ENCODE peak calls at places on chromosome 19, in nine cellular contexts. X is B cell, M is GM10248, E is epithelial cell of proximal tubule, U is omental fat pad, G is left lung, D is neural crest cell, W is Calu3, C is cardiac fibroblast. F is an unnamed sample.

GRCh38 chr19:1619094-1619439 is 13.8 kb upstream of the UQCR11 start:
- DNase-seq in X (no peak), M (no peak), E (no peak), U (no peak), G (no peak), D (no peak), W (no peak), C (no peak), F (no peak)

GRCh38 chr19:50882188-50882587 is 8.9 kb downstream of the KLK2 start:
- DNase-seq in X (no peak), M (no peak), E (no peak), U (no peak), G (no peak), D (no peak), W (no peak), C (no peak), F (no peak)

GRCh38 chr19:16888629-16889371 is at the start of gene F2RL3:
- DNase-seq in X (no peak), M (peak), E (no peak), U (no peak), G (no peak), D (no peak), W (no peak), C (peak), F (peak)

GRCh38 chr19:2089001-2089711 is 7.0 kb downstream of the MOB3A start:
- DNase-seq in X (peak), M (peak), E (no peak), U (no peak), G (no peak), D (no peak), W (no peak), C (peak), F (no peak)

GRCh38 chr19:6772028-6772865 is at the start of gene VAV1:
- DNase-seq in X (peak), M (peak), E (no peak), U (no peak), G (peak), D (no peak), W (no peak), C (no peak), F (no peak)

GRCh38 chr19:2850256-2850925 is 9.1 kb downstream of the ZNF555 start:
- DNase-seq in X (no peak), M (no peak), E (no peak), U (no peak), G (no peak), D (no peak), W (no peak), C (no peak), F (no peak)

GRCh38 chr19:1270854-1271527 is 1.9 kb downstream of the CIRBP start:
- DNase-seq in X (no peak), M (no peak), E (no peak), U (no peak), G (no peak), D (no peak), W (no peak), C (peak), F (no peak)

GRCh38 chr19:34998777-34999497 is 1.2 kb upstream of the GRAMD1A start:
- DNase-seq in X (no peak), M (no peak), E (no peak), U (no peak), G (no peak), D (no peak), W (no peak), C (no peak), F (no peak)

GRCh38 chr19:30557212-30557611 is 185.0 kb downstream of the ZNF536 start:
- DNase-seq in X (no peak), M (no peak), E (no peak), U (no peak), G (no peak), D (no peak), W (no peak), C (no peak), F (no peak)

GRCh38 chr19:13978306-13978705 is 26.0 kb downstream of the DCAF15 start:
- DNase-seq in X (no peak), M (no peak), E (no peak), U (peak), G (peak), D (peak), W (no peak), C (no peak), F (no peak)

GRCh38 chr19:29526730-29527499 is 1.1 kb downstream of the VSTM2B start:
- DNase-seq in X (no peak), M (no peak), E (no peak), U (no peak), G (no peak), D (no peak), W (no peak), C (no peak), F (peak)

GRCh38 chr19:32570081-32570785 is 10.8 kb upstream of the PDCD5 start:
- DNase-seq in X (peak), M (peak), E (no peak), U (no peak), G (no peak), D (peak), W (peak), C (peak), F (no peak)

GRCh38 chr19:50833117-50833801 is at the start of gene KLK15:
- DNase-seq in X (no peak), M (no peak), E (no peak), U (no peak), G (no peak), D (no peak), W (no peak), C (no peak), F (peak)

GRCh38 chr19:6800991-6801396 is 28.5 kb downstream of the VAV1 start:
- DNase-seq in X (no peak), M (no peak), E (peak), U (no peak), G (no peak), D (no peak), W (peak), C (peak), F (no peak)

GRCh38 chr19:40533508-40533907 is 43.2 kb upstream of the SHKBP1 start:
- DNase-seq in X (no peak), M (no peak), E (no peak), U (no peak), G (no peak), D (no peak), W (no peak), C (no peak), F (no peak)

GRCh38 chr19:15280915-15281683 is 48.9 kb upstream of the EPHX3 start:
- DNase-seq in X (no peak), M (no peak), E (peak), U (no peak), G (peak), D (no peak), W (peak), C (peak), F (no peak)

GRCh38 chr19:38263696-38264485 is 482 bp upstream of the SPINT2 start:
- DNase-seq in X (peak), M (peak), E (no peak), U (no peak), G (peak), D (no peak), W (peak), C (peak), F (no peak)

GRCh38 chr19:51330366-51330765 is 11.6 kb downstream of the VSIG10L start:
- DNase-seq in X (no peak), M (no peak), E (no peak), U (no peak), G (no peak), D (no peak), W (no peak), C (no peak), F (peak)

GRCh38 chr19:1240925-1241324 is 626 bp upstream of the ATP5F1D start:
- DNase-seq in X (no peak), M (no peak), E (no peak), U (no peak), G (no peak), D (no peak), W (no peak), C (no peak), F (no peak)

GRCh38 chr19:12872941-12873890 is 8.0 kb downstream of the DNASE2 start:
- DNase-seq in X (no peak), M (peak), E (peak), U (peak), G (no peak), D (no peak), W (peak), C (peak), F (no peak)

GRCh38 chr19:3210347-3211017 is 14.0 kb upstream of the CELF5 start:
- DNase-seq in X (peak), M (peak), E (no peak), U (no peak), G (peak), D (peak), W (peak), C (peak), F (no peak)

GRCh38 chr19:38656171-38656981 is 8.9 kb downstream of the ACTN4 start:
- DNase-seq in X (no peak), M (no peak), E (no peak), U (no peak), G (no peak), D (no peak), W (no peak), C (peak), F (no peak)

DNA sequence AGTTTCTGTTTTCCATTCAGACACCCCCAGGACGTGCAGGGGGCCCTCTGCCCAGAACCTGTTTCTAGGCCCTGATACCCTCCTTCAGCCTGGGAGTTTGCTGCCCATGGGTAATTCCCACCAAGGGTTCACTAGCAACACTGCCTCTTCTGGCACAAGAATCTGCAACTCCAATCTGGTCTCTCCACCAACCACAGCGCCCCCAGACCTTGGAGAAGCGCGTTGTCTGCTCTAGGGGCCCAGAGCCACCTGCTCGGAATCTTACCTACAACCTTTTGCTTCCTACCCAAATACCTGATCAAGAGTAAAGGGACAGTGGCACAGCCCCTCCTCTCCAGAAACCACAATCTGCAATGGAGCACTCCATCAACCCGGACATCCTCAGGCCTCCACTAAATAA is 763 bp downstream of the ZNF180 start:
- DNase-seq in X (no peak), M (no peak), E (no peak), U (no peak), G (no peak), D (no peak), W (no peak), C (no peak), F (no peak)
- TF ChIP-seq CTCF in X (no peak), M (no peak), E (peak), U (no peak), G (no peak), D (no peak), W (no peak), C (no peak), F (no peak)

GRCh38 chr19:18419195-18419698 is at the start of gene SSBP4:
- DNase-seq in X (peak), M (peak), E (no peak), U (no peak), G (peak), D (peak), W (peak), C (peak), F (peak)
- TF ChIP-seq CTCF in X (peak), M (peak), E (no peak), U (no peak), G (peak), D (peak), W (no peak), C (no peak), F (peak)

GRCh38 chr19:10230904-10231623 is at the start of gene S1PR2:
- DNase-seq in X (peak), M (peak), E (no peak), U (no peak), G (peak), D (peak), W (peak), C (peak), F (no peak)
- TF ChIP-seq CTCF in X (no peak), M (no peak), E (no peak), U (no peak), G (no peak), D (peak), W (no peak), C (no peak), F (no peak)

DNA sequence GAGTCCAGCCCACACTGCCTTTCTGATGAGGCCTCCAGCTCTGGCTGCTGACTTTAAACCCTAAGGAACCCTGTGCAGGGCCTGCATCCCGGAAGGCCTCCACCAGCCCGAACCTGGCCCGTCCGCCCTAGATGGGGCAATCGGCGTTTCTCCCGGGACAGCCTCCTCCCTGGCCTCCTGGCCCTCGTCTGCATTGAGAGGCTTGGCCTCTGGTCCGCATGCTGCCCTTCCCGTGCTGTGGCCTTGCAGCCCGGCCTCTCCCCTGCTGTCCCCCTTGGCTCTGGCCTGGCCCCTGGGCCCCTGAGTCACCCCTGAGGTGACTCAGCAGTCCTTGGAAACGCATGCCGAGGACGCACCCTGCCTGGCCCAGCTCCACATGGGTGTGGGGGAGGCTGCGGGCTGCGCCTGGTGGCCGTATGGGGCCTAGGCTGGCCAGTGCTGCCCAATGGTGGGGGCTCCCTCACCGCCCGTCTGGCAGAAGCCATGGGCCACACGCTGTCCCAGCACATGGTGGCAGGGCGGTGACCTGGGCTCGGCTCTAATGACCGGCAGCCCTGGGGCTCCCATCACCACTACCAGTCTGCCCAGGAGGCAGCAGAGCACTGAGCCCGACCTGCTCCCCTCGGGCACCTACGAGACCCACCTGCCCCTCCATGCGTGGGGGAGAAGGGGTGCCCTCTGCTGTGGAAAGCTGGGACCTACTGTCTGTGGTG is 25.7 kb downstream of the SH3GL1 start:
- DNase-seq in X (no peak), M (no peak), E (no peak), U (peak), G (peak), D (no peak), W (peak), C (peak), F (no peak)
- TF ChIP-seq CTCF in X (no peak), M (no peak), E (peak), U (no peak), G (peak), D (no peak), W (no peak), C (peak), F (peak)

DNA sequence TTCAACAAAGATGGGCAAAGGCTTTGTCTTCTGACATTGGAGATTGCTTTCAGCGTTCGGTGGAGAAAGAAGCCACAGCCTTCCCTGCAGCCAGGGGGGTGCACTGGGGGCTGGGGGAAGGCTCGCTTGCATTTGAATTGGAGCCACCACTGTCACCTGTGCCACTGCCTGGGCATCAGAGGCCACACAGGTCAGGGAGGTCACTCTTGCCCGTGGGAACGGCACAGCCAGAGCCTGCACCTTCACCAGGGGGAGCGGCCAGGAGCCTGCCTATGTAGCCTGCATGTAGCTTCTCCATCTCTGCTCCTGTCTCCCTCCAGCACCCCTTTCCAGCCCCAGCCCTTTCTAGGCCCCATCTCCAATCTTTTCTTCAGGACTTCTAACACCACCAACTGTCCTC is 43.7 kb upstream of the KCTD15 start:
- DNase-seq in X (no peak), M (no peak), E (no peak), U (no peak), G (no peak), D (no peak), W (no peak), C (no peak), F (no peak)
- TF ChIP-seq CTCF in X (no peak), M (no peak), E (no peak), U (no peak), G (no peak), D (no peak), W (no peak), C (no peak), F (no peak)

DNA sequence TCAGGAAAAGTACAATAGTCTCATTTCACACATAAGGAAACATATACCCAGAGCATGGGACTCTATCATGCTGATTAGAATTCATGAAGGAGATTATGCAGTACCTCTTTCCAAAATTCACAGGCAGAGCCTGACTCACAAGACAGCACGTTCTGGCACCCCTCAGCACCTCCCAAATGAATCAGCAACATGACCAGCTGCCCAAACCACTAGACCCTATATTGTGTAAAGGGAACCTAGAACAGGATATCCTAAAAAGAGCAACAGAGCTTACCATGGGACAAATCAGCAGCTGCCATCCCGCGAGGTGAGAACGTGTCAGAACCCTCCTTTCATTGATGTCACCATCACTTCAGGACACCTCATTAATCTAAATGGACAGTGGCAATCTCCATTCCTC is 2.5 kb downstream of the ZNF426 start:
- DNase-seq in X (no peak), M (no peak), E (no peak), U (no peak), G (no peak), D (no peak), W (no peak), C (peak), F (no peak)
- TF ChIP-seq CTCF in X (no peak), M (no peak), E (no peak), U (no peak), G (no peak), D (no peak), W (no peak), C (no peak), F (no peak)

DNA sequence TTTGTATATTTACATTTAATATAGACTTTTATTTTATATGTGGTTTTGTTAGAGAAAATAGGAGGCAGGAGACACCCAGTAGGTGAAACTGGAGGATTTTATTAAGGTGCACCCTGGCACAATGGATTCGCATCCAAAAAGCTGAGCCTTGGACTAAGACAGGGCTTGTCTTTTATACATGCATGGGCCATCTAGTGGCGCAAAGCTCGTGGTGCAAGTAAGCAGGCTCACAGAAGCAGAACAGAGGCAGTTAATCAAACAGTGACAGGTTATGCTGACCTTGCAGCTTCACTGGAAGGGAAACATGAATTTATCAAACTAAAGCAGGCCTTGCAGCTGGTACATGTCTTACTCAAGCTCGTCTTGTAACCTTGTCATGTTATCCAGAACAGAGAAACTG is 58.8 kb upstream of the ZNF681 start:
- DNase-seq in X (no peak), M (no peak), E (no peak), U (no peak), G (no peak), D (no peak), W (no peak), C (peak), F (no peak)
- TF ChIP-seq CTCF in X (peak), M (peak), E (peak), U (no peak), G (peak), D (peak), W (no peak), C (peak), F (peak)

DNA sequence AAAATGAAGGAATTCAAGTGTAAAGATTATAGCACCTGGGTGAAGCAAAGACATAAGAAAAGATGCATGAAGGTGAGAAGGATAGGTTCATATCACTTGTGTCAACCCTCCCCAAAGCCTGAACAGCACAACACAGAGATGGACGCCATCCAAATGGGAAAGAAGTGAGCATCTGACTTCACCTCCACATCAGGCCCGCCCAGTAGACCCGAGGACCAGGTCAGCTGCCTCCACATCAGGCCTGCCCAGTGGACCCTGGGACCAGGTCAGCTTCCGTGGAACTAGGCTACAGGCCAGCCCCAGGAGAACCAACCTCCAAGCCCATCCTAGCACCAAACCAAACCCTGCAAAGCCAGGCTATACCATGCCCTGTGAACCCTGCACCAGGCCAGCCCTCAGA is 862.9 kb downstream of the UQCRFS1 start:
- DNase-seq in X (no peak), M (no peak), E (no peak), U (no peak), G (no peak), D (no peak), W (no peak), C (no peak), F (no peak)
- TF ChIP-seq CTCF in X (no peak), M (no peak), E (no peak), U (no peak), G (no peak), D (no peak), W (no peak), C (no peak), F (no peak)

DNA sequence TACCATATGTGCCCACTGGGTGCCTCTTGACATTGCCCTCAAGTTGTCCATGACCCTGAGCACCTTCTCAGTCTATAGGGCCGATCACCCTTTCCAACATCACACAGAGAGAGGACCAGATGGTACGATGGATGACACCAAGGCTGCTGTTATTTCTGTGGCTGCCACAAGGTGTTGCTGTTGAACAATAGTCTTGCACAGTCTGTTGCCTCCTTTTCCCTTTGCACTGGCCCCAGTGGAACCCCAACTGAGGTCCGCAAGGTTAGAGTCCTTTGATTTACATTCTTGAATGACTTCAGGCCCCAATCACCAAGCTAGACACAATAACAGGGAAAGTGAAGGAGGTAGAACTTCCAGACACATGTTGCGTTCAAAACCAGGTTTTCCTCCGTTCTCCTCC is 52.0 kb downstream of the TINCR start:
- DNase-seq in X (no peak), M (no peak), E (no peak), U (no peak), G (no peak), D (no peak), W (no peak), C (no peak), F (no peak)
- TF ChIP-seq CTCF in X (no peak), M (no peak), E (peak), U (no peak), G (no peak), D (peak), W (no peak), C (peak), F (peak)

GRCh38 chr19:18477042-18477760 is 39.3 kb upstream of the ISYNA1 start:
- DNase-seq in X (no peak), M (no peak), E (no peak), U (no peak), G (no peak), D (no peak), W (no peak), C (no peak), F (no peak)
- TF ChIP-seq CTCF in X (no peak), M (no peak), E (peak), U (no peak), G (peak), D (peak), W (no peak), C (peak), F (peak)

F was measured in chondrocyte.